ENCODE peak calls at places on chromosome 6, in nine cellular contexts. M is A549; G is fibroblast of pulmonary artery; N is heart right ventricle; D is left lung; J is AG10803; V is fibroblast of lung; P is A673; O is CD8-positive, alpha-beta T cell. Q is an unnamed sample.

GRCh38 chr6:44634321-44634720 is 246.8 kb downstream of the CDC5L start:
- DNase-seq in M (no peak), G (no peak), N (no peak), D (no peak), J (no peak), V (no peak), P (no peak), O (no peak), Q (no peak)

GRCh38 chr6:140541288-140541687 is 1166.8 kb upstream of the CITED2 start:
- DNase-seq in M (no peak), G (no peak), N (no peak), D (no peak), J (peak; percentile 19), V (peak; percentile 56), P (no peak), O (no peak), Q (no peak)

GRCh38 chr6:11730645-11731044 is 48.0 kb downstream of the ADTRP start:
- DNase-seq in M (no peak), G (no peak), N (no peak), D (no peak), J (no peak), V (no peak), P (no peak), O (no peak), Q (no peak)

GRCh38 chr6:134676307-134677281 is 273.3 kb downstream of the ALDH8A1 start:
- DNase-seq in M (no peak), G (peak; percentile 42), N (no peak), D (no peak), J (no peak), V (peak; percentile 43), P (peak; percentile 83), O (no peak), Q (no peak)

GRCh38 chr6:107666084-107666981 is 157.8 kb downstream of the SCML4 start:
- DNase-seq in M (no peak), G (peak; percentile 41), N (no peak), D (no peak), J (no peak), V (peak; percentile 71), P (no peak), O (no peak), Q (no peak)

GRCh38 chr6:31660224-31660997 is at the start of gene C6orf47:
- DNase-seq in M (peak; percentile 73), G (peak; percentile 82), N (peak; percentile 88), D (peak; percentile 87), J (peak; percentile 75), V (peak; percentile 78), P (peak; percentile 92), O (peak; percentile 79), Q (no peak)

GRCh38 chr6:107715523-107716321 is 108.4 kb downstream of the SCML4 start:
- DNase-seq in M (no peak), G (no peak), N (no peak), D (no peak), J (no peak), V (no peak), P (no peak), O (no peak), Q (no peak)

GRCh38 chr6:50724381-50725124 is 11.2 kb downstream of the TFAP2D start:
- DNase-seq in M (no peak), G (no peak), N (no peak), D (no peak), J (no peak), V (no peak), P (no peak), O (no peak), Q (no peak)

GRCh38 chr6:139625081-139625939 is 250.9 kb upstream of the CITED2 start:
- DNase-seq in M (no peak), G (no peak), N (no peak), D (no peak), J (no peak), V (no peak), P (no peak), O (no peak), Q (no peak)

GRCh38 chr6:99013145-99013544 is 65.4 kb upstream of the FBXL4 start:
- DNase-seq in M (peak; percentile 47), G (peak; percentile 53), N (no peak), D (no peak), J (peak; percentile 87), V (peak; percentile 99), P (peak; percentile 2), O (no peak), Q (no peak)

GRCh38 chr6:29763491-29764289 is 40.5 kb downstream of the HLA-F start:
- DNase-seq in M (no peak), G (peak; percentile 89), N (no peak), D (no peak), J (peak; percentile 83), V (peak; percentile 76), P (no peak), O (no peak), Q (no peak)

GRCh38 chr6:158718431-158719126 is 68.7 kb downstream of the SYTL3 start:
- DNase-seq in M (peak; percentile 54), G (peak; percentile 43), N (no peak), D (no peak), J (peak; percentile 15), V (no peak), P (peak; percentile 46), O (no peak), Q (no peak)

GRCh38 chr6:139449611-139450000 is 75.2 kb upstream of the CITED2 start:
- DNase-seq in M (no peak), G (peak; percentile 71), N (no peak), D (no peak), J (peak; percentile 36), V (peak; percentile 45), P (no peak), O (no peak), Q (no peak)

GRCh38 chr6:163147988-163148387 is 266.5 kb upstream of the QKI start:
- DNase-seq in M (no peak), G (peak; percentile 1), N (no peak), D (no peak), J (no peak), V (no peak), P (no peak), O (no peak), Q (no peak)

GRCh38 chr6:106927531-106928398 is 46.8 kb downstream of the CD24 start:
- DNase-seq in M (peak; percentile 14), G (peak; percentile 52), N (peak; percentile 23), D (peak; percentile 34), J (peak; percentile 6), V (peak; percentile 34), P (peak; percentile 64), O (no peak), Q (no peak)

GRCh38 chr6:118507636-118508035 is 40.5 kb upstream of the PLN start:
- DNase-seq in M (no peak), G (no peak), N (no peak), D (no peak), J (no peak), V (no peak), P (no peak), O (no peak), Q (no peak)

GRCh38 chr6:11404081-11404480 is 133.5 kb upstream of the TMEM170B start:
- DNase-seq in M (no peak), G (no peak), N (no peak), D (no peak), J (no peak), V (no peak), P (no peak), O (no peak), Q (no peak)

GRCh38 chr6:5590187-5590586 is 328.9 kb downstream of the FARS2 start:
- DNase-seq in M (no peak), G (no peak), N (peak; percentile 60), D (peak; percentile 70), J (no peak), V (no peak), P (no peak), O (no peak), Q (no peak)
- TF ChIP-seq CTCF in M (no peak), G (no peak), N (no peak), D (no peak), J (no peak), V (no peak), P (no peak), O (no peak), Q (no peak)

DNA sequence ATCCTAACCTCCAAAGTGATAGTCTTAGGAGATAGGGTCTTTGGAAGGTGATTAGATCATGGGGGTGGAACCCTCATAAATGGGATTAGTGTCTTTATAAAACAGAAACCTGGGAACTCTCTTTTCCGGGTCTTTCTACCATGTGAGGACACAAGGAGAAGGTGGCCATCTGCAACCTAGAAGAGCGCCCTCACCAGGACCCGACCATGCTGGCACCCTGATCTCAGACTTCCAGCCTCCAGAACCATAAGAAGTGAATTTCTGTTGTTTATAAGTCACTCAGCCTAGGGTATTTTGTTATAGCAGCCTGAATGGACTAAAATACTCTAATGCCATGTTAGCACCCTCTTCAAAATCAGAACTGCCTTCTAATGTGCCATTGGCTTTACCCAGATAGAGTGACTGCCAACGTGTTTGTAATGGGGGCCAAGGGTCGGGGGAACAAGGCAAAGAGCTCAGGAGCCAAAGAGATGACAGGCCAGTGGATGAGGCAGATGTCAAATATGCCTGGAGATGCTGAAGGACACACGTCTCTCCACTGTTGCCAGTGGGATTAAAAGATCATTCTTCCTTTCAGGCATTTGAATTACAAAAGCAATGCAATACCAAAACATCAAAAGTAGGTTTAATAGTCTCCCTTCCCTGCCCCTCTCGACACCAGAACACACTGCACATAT is 21.0 kb downstream of the TUBB2B start:
- DNase-seq in M (no peak), G (no peak), N (no peak), D (no peak), J (no peak), V (no peak), P (no peak), O (no peak), Q (no peak)
- TF ChIP-seq CTCF in M (no peak), G (no peak), N (no peak), D (no peak), J (no peak), V (no peak), P (no peak), O (no peak), Q (no peak)

GRCh38 chr6:149942461-149942829 is 631 bp downstream of the ULBP2 start:
- DNase-seq in M (no peak), G (no peak), N (no peak), D (no peak), J (no peak), V (no peak), P (no peak), O (no peak), Q (no peak)

GRCh38 chr6:149940673-149940984 is 1.2 kb upstream of the ULBP2 start:
- DNase-seq in M (no peak), G (no peak), N (no peak), D (no peak), J (no peak), V (no peak), P (no peak), O (no peak), Q (no peak)

GRCh38 chr6:149939909-149940672 is 1.7 kb upstream of the ULBP2 start:
- DNase-seq in M (no peak), G (no peak), N (no peak), D (no peak), J (no peak), V (no peak), P (no peak), O (no peak), Q (no peak)

GRCh38 chr6:149938571-149939462 is 3.0 kb upstream of the ULBP2 start:
- DNase-seq in M (no peak), G (no peak), N (no peak), D (no peak), J (peak; percentile 5), V (peak; percentile 9), P (no peak), O (no peak), Q (no peak)

GRCh38 chr6:149941583-149942460 is at the start of gene ULBP2:
- DNase-seq in M (peak; percentile 76), G (peak; percentile 98), N (peak; percentile 91), D (peak; percentile 90), J (peak; percentile 95), V (peak; percentile 96), P (peak; percentile 94), O (peak; percentile 91), Q (peak; percentile 95)
- TF ChIP-seq CTCF in M (no peak), G (no peak), N (no peak), D (no peak), J (peak; percentile 4), V (no peak), P (no peak), O (no peak), Q (no peak)

GRCh38 chr6:97049254-97050004 is 124.9 kb downstream of the KLHL32 start:
- DNase-seq in M (no peak), G (no peak), N (no peak), D (no peak), J (no peak), V (no peak), P (peak; percentile 21), O (no peak), Q (no peak)
- TF ChIP-seq CTCF in M (no peak), G (no peak), N (no peak), D (no peak), J (no peak), V (no peak), P (no peak), O (no peak), Q (no peak)

Q was measured in CD14-positive monocyte.